ENCODE peak calls at places on chromosomes 3 and 15, in eight cellular contexts. G is hypothalamus, J is C1 segment of cervical spinal cord, F is AG10803, E is PC-3, O is HTR-8/SVneo, R is iris pigment epithelial cell, U is activated gamma-delta T cell treated with Interleukin-2 at 50 U/mL for 16 hours. N is an unnamed sample.

GRCh38 chr3:156628095-156628690 is 46.2 kb upstream of the TIPARP start:
- DNase-seq in G (no peak), J (no peak), F (no peak), E (peak; percentile 68), O (peak; percentile 26), R (peak; percentile 41), U (no peak), N (no peak)

GRCh38 chr3:172201990-172202318 is 162.6 kb downstream of the FNDC3B start:
- DNase-seq in G (no peak), J (peak; percentile 7), F (peak; percentile 83), E (no peak), O (no peak), R (peak; percentile 91), U (no peak), N (no peak)

GRCh38 chr3:23383875-23384274 is 180.7 kb downstream of the UBE2E2 start:
- DNase-seq in G (no peak), J (no peak), F (no peak), E (no peak), O (no peak), R (no peak), U (no peak), N (no peak)

GRCh38 chr15:86653344-86654192 is 573.9 kb downstream of the AGBL1 start:
- DNase-seq in G (no peak), J (no peak), F (no peak), E (peak; percentile 4), O (no peak), R (no peak), U (no peak), N (no peak)

GRCh38 chr15:66253643-66254363 is at the start of gene MEGF11:
- DNase-seq in G (no peak), J (peak; percentile 13), F (peak; percentile 24), E (peak; percentile 11), O (peak; percentile 21), R (peak; percentile 45), U (no peak), N (peak; percentile 21)

GRCh38 chr3:40827942-40828688 is 303.4 kb downstream of the ZNF621 start:
- DNase-seq in G (no peak), J (no peak), F (peak; percentile 5), E (peak; percentile 41), O (peak; percentile 6), R (peak; percentile 4), U (no peak), N (no peak)

GRCh38 chr3:17518189-17519059 is 224.0 kb downstream of the TBC1D5 start:
- DNase-seq in G (no peak), J (peak; percentile 20), F (no peak), E (no peak), O (no peak), R (no peak), U (no peak), N (no peak)

GRCh38 chr3:107884719-107885460 is 205.9 kb downstream of the CD47 start:
- DNase-seq in G (no peak), J (no peak), F (peak; percentile 82), E (peak; percentile 86), O (peak; percentile 49), R (peak; percentile 34), U (no peak), N (no peak)

GRCh38 chr15:98755138-98755537 is 106.8 kb downstream of the IGF1R start:
- DNase-seq in G (no peak), J (no peak), F (peak; percentile 32), E (no peak), O (no peak), R (peak; percentile 71), U (no peak), N (no peak)

GRCh38 chr3:67154429-67154828 is 156.3 kb downstream of the KBTBD8 start:
- DNase-seq in G (no peak), J (no peak), F (no peak), E (no peak), O (no peak), R (no peak), U (no peak), N (no peak)

GRCh38 chr15:37940886-37941285 is 6.4 kb downstream of the TMCO5A start:
- DNase-seq in G (no peak), J (no peak), F (no peak), E (no peak), O (no peak), R (no peak), U (no peak), N (no peak)

GRCh38 chr15:52797625-52798501 is 7.7 kb upstream of the ONECUT1 start:
- DNase-seq in G (no peak), J (no peak), F (no peak), E (no peak), O (no peak), R (no peak), U (no peak), N (no peak)

GRCh38 chr3:17995769-17996168 is 253.3 kb upstream of the TBC1D5 start:
- DNase-seq in G (no peak), J (no peak), F (no peak), E (no peak), O (no peak), R (no peak), U (no peak), N (no peak)